ENCODE peak calls at places on chromosomes 12 and 14, in four cellular contexts. T is activated naive CD4-positive, alpha-beta T cell treated with Interleukin-2 at 50 U/mL for 16 hours; G is EL; B is NCI-H1105. F is an unnamed sample.

GRCh38 chr12:60279224-60279623 is 683.4 kb downstream of the SLC16A7 start:
- DNase-seq in G (peak), B (no peak), T (no peak), F (no peak)

GRCh38 chr14:34913619-34914018 is 38.5 kb upstream of the BAZ1A start:
- DNase-seq in G (no peak), B (no peak), T (no peak), F (no peak)

GRCh38 chr12:43402431-43402830 is 149.6 kb downstream of the ADAMTS20 start:
- DNase-seq in B (no peak), T (no peak), G (no peak), F (no peak)

GRCh38 chr12:131164096-131164872 is 210.6 kb downstream of the ADGRD1 start:
- DNase-seq in G (no peak), T (no peak), B (no peak), F (no peak)

GRCh38 chr14:72909163-72909562 is 15.3 kb upstream of the DPF3 start:
- DNase-seq in T (no peak), B (no peak), G (no peak), F (no peak)

GRCh38 chr12:122547330-122547729 is 20.3 kb downstream of the KNTC1 start:
- DNase-seq in T (no peak), B (no peak), G (no peak), F (no peak)

GRCh38 chr14:64940336-64940910 is 2.1 kb downstream of the GPX2 start:
- DNase-seq in T (no peak), B (no peak), G (no peak), F (no peak)

GRCh38 chr14:45096218-45096617 is 12.3 kb downstream of the PRPF39 start:
- DNase-seq in T (no peak), G (no peak), B (no peak), F (no peak)

GRCh38 chr12:110661337-110661972 is 27.5 kb downstream of the HVCN1 start:
- DNase-seq in B (no peak), T (peak), G (no peak), F (no peak)

GRCh38 chr12:75870878-75871277 is 160.7 kb downstream of the PHLDA1 start:
- DNase-seq in T (no peak), B (no peak), G (peak), F (no peak)

GRCh38 chr12:101051901-101052550 is 158.0 kb downstream of the SLC5A8 start:
- DNase-seq in B (no peak), T (no peak), G (peak), F (no peak)

GRCh38 chr12:59425798-59426197 is 170.0 kb upstream of the SLC16A7 start:
- DNase-seq in T (no peak), B (peak), G (no peak), F (no peak)

GRCh38 chr12:19771858-19772257 is 332.6 kb downstream of the AEBP2 start:
- DNase-seq in G (peak), B (no peak), T (no peak), F (no peak)

GRCh38 chr14:106831322-106831720 is 1304.9 kb downstream of the TMEM121 start:
- DNase-seq in T (peak), G (no peak), B (no peak), F (no peak)

GRCh38 chr12:29273178-29273843 is 107.7 kb downstream of the ERGIC2 start:
- DNase-seq in T (no peak), G (no peak), B (no peak), F (no peak)

GRCh38 chr12:15863258-15863835 is 18.8 kb upstream of the STRAP start:
- DNase-seq in B (no peak), T (no peak), G (peak), F (no peak)

GRCh38 chr14:66509874-66510273 is 1.9 kb downstream of the GPHN start:
- DNase-seq in G (peak), B (no peak), T (no peak), F (no peak)

GRCh38 chr12:70994217-70994788 is 73.8 kb upstream of the PTPRR start:
- DNase-seq in B (no peak), G (peak), T (no peak), F (no peak)

GRCh38 chr14:95388699-95389098 is 69.0 kb upstream of the CLMN start:
- DNase-seq in G (no peak), B (no peak), T (no peak), F (no peak)

GRCh38 chr12:52965337-52965731 is 16.4 kb downstream of the KRT18 start:
- DNase-seq in G (no peak), B (no peak), T (no peak), F (no peak)

GRCh38 chr14:71478542-71478941 is 453.7 kb upstream of the RGS6 start:
- DNase-seq in B (no peak), G (peak), T (no peak), F (no peak)

F was measured in NCI-H345.